ENCODE peak calls at places on chromosomes 12 and 14, in five cellular contexts. One of them, this sample, is unnamed.

GRCh38 chr12:28568083-28568482 is 377.8 kb downstream of the CCDC91 start:
- DNase-seq in sigmoid colon: peak
- DNase-seq in suprapubic skin: no peak
- DNase-seq in neural crest cell: no peak
- DNase-seq in GM10248: no peak
- DNase-seq in this sample: no peak

GRCh38 chr12:91100901-91101300 is 10.4 kb downstream of the LUM start:
- DNase-seq in sigmoid colon: no peak
- DNase-seq in suprapubic skin: no peak
- DNase-seq in GM10248: no peak
- DNase-seq in neural crest cell: no peak
- DNase-seq in this sample: no peak

GRCh38 chr14:96158735-96159134 is 45.9 kb upstream of the BDKRB2 start:
- DNase-seq in neural crest cell: no peak
- DNase-seq in sigmoid colon: no peak
- DNase-seq in GM10248: no peak
- DNase-seq in suprapubic skin: peak
- DNase-seq in this sample: no peak

GRCh38 chr12:31488737-31489338 is 102.1 kb downstream of the DENND5B start:
- DNase-seq in sigmoid colon: no peak
- DNase-seq in suprapubic skin: no peak
- DNase-seq in GM10248: no peak
- DNase-seq in neural crest cell: no peak
- DNase-seq in this sample: no peak

GRCh38 chr14:44833376-44833775 is 128.4 kb downstream of the KLHL28 start:
- DNase-seq in GM10248: no peak
- DNase-seq in suprapubic skin: no peak
- DNase-seq in sigmoid colon: no peak
- DNase-seq in neural crest cell: no peak
- DNase-seq in this sample: no peak

GRCh38 chr12:50619610-50619958 is 114.8 kb downstream of the DIP2B start:
- DNase-seq in suprapubic skin: no peak
- DNase-seq in sigmoid colon: no peak
- DNase-seq in neural crest cell: no peak
- DNase-seq in GM10248: no peak
- DNase-seq in this sample: no peak

GRCh38 chr14:21748869-21749303 is 75.3 kb upstream of the OR4E1 start:
- DNase-seq in neural crest cell: peak
- DNase-seq in sigmoid colon: no peak
- DNase-seq in GM10248: peak
- DNase-seq in suprapubic skin: no peak
- DNase-seq in this sample: no peak

GRCh38 chr14:74478996-74479635 is 14.0 kb downstream of the NPC2 start:
- DNase-seq in sigmoid colon: no peak
- DNase-seq in suprapubic skin: no peak
- DNase-seq in neural crest cell: no peak
- DNase-seq in GM10248: no peak
- DNase-seq in this sample: no peak

GRCh38 chr12:57216014-57216891 is at the start of gene NXPH4:
- DNase-seq in suprapubic skin: no peak
- DNase-seq in neural crest cell: no peak
- DNase-seq in GM10248: peak
- DNase-seq in sigmoid colon: no peak
- DNase-seq in this sample: no peak

GRCh38 chr14:96122496-96122895 is 82.1 kb upstream of the BDKRB2 start:
- DNase-seq in neural crest cell: peak
- DNase-seq in GM10248: no peak
- DNase-seq in suprapubic skin: no peak
- DNase-seq in sigmoid colon: no peak
- DNase-seq in this sample: no peak

GRCh38 chr12:115920395-115921183 is 356.9 kb downstream of the MED13L start:
- DNase-seq in suprapubic skin: no peak
- DNase-seq in neural crest cell: no peak
- DNase-seq in sigmoid colon: no peak
- DNase-seq in GM10248: no peak
- DNase-seq in this sample: no peak

GRCh38 chr12:115918763-115919162 is 358.7 kb downstream of the MED13L start:
- DNase-seq in GM10248: no peak
- DNase-seq in suprapubic skin: no peak
- DNase-seq in sigmoid colon: no peak
- DNase-seq in neural crest cell: no peak
- DNase-seq in this sample: no peak

GRCh38 chr12:115923851-115924250 is 353.6 kb downstream of the MED13L start:
- DNase-seq in sigmoid colon: no peak
- DNase-seq in neural crest cell: no peak
- DNase-seq in GM10248: no peak
- DNase-seq in suprapubic skin: no peak
- DNase-seq in this sample: no peak

GRCh38 chr12:115926037-115926670 is 351.3 kb downstream of the MED13L start:
- DNase-seq in GM10248: no peak
- DNase-seq in neural crest cell: no peak
- DNase-seq in sigmoid colon: no peak
- DNase-seq in suprapubic skin: no peak
- DNase-seq in this sample: no peak

GRCh38 chr12:115922952-115923564 is 354.4 kb downstream of the MED13L start:
- DNase-seq in GM10248: no peak
- DNase-seq in neural crest cell: no peak
- DNase-seq in sigmoid colon: no peak
- DNase-seq in suprapubic skin: no peak
- DNase-seq in this sample: no peak
- TF ChIP-seq CTCF in GM10248: no peak
- TF ChIP-seq CTCF in neural crest cell: peak
- TF ChIP-seq CTCF in sigmoid colon: no peak
- TF ChIP-seq CTCF in suprapubic skin: no peak
- TF ChIP-seq CTCF in this sample: no peak

GRCh38 chr12:97288526-97288925 is 174.1 kb upstream of the RMST start:
- DNase-seq in suprapubic skin: no peak
- DNase-seq in neural crest cell: no peak
- DNase-seq in sigmoid colon: no peak
- DNase-seq in GM10248: no peak
- DNase-seq in this sample: no peak

GRCh38 chr12:97283297-97283696 is 179.3 kb upstream of the RMST start:
- DNase-seq in suprapubic skin: no peak
- DNase-seq in neural crest cell: no peak
- DNase-seq in GM10248: no peak
- DNase-seq in sigmoid colon: no peak
- DNase-seq in this sample: no peak
- TF ChIP-seq CTCF in suprapubic skin: no peak
- TF ChIP-seq CTCF in neural crest cell: peak
- TF ChIP-seq CTCF in GM10248: peak
- TF ChIP-seq CTCF in sigmoid colon: no peak
- TF ChIP-seq CTCF in this sample: no peak

DNA sequence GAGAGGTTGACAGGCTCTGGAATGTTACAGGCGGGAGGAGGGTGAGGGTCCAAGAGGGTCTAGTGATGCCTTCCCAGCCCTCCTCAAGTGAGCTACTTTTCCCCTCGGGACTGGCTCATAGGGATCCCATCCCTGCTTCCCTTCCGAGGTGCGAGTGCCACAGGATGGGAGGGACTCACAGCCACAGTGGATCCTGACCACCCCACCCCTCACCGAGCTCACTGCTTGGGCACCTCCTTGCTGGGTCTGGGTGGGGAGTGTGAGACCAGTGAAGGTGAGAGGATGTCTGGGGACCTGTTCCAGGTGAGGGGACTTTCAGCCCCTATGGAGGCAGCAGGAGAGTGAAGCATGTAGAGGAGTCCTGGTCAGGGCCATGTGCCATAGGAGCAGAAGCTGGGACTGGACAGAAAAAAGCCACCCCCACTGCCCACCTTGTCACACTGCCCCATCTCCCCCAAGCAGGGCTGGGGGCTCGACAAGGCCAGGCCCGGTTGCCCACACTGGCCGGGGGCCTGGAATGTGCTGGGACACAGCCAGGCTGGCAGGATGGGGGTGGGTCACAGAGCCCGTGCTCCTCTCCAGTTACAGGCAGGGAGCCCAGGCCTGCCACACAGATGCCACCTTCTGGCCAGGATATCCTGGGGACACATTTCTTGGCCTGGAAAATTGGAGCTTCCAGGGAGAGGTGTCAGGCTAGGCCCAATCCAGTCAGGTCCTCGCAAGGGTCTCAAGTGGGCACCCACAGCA is 1.7 kb upstream of the TNS2 start:
- DNase-seq in GM10248: no peak
- DNase-seq in neural crest cell: no peak
- DNase-seq in sigmoid colon: peak
- DNase-seq in suprapubic skin: no peak
- DNase-seq in this sample: no peak
- TF ChIP-seq CTCF in GM10248: no peak
- TF ChIP-seq CTCF in neural crest cell: no peak
- TF ChIP-seq CTCF in sigmoid colon: no peak
- TF ChIP-seq CTCF in suprapubic skin: no peak
- TF ChIP-seq CTCF in this sample: no peak

DNA sequence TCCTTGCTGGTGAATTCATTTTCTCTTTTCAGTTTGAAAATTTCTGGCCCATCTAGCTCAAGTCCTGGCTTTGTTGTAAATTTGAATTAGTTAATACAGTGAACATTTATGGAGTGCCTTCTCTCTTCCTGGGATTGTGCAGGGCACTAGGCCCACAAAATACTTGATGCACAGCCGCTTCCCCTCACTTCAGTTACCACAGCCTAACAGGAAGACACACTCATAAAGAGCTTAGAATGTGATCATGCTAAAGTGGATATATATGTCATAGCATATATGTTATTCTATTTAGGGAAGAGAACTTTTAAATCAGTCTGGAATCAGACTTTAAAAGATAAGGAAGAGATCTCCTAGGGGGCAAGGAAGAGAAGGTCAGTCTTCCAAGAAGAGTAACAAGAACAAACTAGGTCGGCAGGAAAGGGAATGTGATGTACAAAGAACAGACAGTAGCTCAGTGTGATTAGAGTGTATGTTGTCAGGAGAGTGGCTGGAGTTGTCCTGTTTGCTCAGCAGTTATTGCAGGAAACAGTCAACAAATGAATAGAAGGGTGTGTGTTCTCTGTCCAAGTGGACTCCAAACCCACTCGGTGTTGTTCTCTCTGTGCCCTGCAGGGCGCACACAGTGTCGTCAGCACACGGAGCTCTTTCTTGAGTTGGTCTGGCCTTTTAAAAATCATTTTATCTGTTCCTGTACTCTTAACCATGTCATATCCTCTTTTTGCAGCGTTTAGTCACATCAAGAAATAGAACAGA is 74.4 kb downstream of the DAAM1 start:
- DNase-seq in suprapubic skin: no peak
- DNase-seq in GM10248: no peak
- DNase-seq in neural crest cell: peak
- DNase-seq in sigmoid colon: no peak
- DNase-seq in this sample: no peak
- TF ChIP-seq CTCF in suprapubic skin: peak
- TF ChIP-seq CTCF in GM10248: no peak
- TF ChIP-seq CTCF in neural crest cell: peak
- TF ChIP-seq CTCF in sigmoid colon: no peak
- TF ChIP-seq CTCF in this sample: no peak

GRCh38 chr12:116880817-116881324 is 370 bp downstream of the HRK start:
- DNase-seq in sigmoid colon: no peak
- DNase-seq in GM10248: peak
- DNase-seq in suprapubic skin: no peak
- DNase-seq in neural crest cell: peak
- DNase-seq in this sample: no peak

GRCh38 chr12:116880213-116880816 is 926 bp downstream of the HRK start:
- DNase-seq in suprapubic skin: no peak
- DNase-seq in neural crest cell: no peak
- DNase-seq in sigmoid colon: no peak
- DNase-seq in GM10248: no peak
- DNase-seq in this sample: no peak

GRCh38 chr12:116881867-116882507 is 746 bp upstream of the HRK start:
- DNase-seq in suprapubic skin: no peak
- DNase-seq in sigmoid colon: no peak
- DNase-seq in GM10248: no peak
- DNase-seq in neural crest cell: no peak
- DNase-seq in this sample: no peak

GRCh38 chr12:116881325-116881866 is at the start of gene HRK:
- DNase-seq in neural crest cell: no peak
- DNase-seq in suprapubic skin: no peak
- DNase-seq in sigmoid colon: no peak
- DNase-seq in GM10248: no peak
- DNase-seq in this sample: no peak

DNA sequence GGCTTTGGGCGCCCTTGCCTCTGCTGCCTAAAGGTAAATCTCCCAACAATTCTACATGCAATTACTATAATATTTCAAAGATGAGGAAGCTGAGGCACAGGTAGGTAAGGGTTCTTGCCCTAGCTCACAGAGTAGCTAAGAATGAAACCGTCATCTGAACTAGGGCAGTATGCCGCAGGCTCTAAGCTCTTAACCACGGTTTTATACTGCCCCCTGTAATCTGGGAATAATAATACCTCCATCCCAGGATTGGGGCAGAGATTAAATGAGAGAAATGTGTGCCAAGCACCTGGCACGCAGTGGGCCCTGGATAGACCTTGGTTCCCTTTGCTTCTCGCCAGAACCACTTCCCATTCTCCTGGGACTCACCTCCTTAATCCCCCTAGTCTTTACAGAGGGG is 1.5 kb upstream of the HRK start:
- DNase-seq in neural crest cell: no peak
- DNase-seq in sigmoid colon: no peak
- DNase-seq in suprapubic skin: no peak
- DNase-seq in GM10248: peak
- DNase-seq in this sample: no peak
- TF ChIP-seq CTCF in neural crest cell: peak
- TF ChIP-seq CTCF in sigmoid colon: no peak
- TF ChIP-seq CTCF in suprapubic skin: no peak
- TF ChIP-seq CTCF in GM10248: peak
- TF ChIP-seq CTCF in this sample: no peak

DNA sequence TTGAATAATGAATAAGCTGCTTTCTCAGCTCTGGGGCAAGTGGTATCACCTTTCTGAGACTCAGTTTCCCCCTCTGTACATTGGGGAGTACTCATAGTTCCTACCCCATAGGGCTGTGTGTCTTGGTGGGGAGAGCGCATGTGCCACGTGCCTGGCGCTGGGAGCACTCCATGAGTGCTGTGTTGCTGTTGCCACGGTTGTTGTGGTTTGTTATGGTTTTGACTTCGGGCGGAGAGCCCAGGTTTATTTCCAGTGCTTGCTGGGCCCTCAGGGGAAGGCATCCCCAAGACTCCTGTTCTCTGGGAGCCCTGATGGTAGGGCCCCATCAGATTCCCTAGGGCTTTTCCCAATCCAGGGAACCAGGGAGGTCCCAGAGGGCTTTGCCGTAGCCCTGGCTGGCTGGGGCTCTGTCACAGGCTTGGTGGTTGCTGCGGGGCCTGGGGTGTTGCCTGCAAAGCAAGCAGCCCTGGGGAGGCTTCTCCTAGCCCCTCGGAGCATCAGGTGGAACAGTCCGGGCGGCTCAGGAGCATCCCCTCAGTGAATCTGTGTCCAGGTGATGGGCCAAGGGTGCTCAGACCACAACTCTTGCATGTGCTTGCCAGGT is 18.6 kb downstream of the SH2B3 start:
- DNase-seq in neural crest cell: no peak
- DNase-seq in suprapubic skin: no peak
- DNase-seq in GM10248: no peak
- DNase-seq in sigmoid colon: no peak
- DNase-seq in this sample: no peak
- TF ChIP-seq CTCF in neural crest cell: no peak
- TF ChIP-seq CTCF in suprapubic skin: no peak
- TF ChIP-seq CTCF in GM10248: no peak
- TF ChIP-seq CTCF in sigmoid colon: no peak
- TF ChIP-seq CTCF in this sample: no peak

This sample was measured in omental fat pad.